ENCODE peak calls at places on chromosome 6, in four cellular contexts. B, L, E and R are unnamed samples.

GRCh38 chr6:130457605-130458004 is 91.8 kb downstream of the TMEM200A start:
- DNase-seq in B (no peak), L (no peak), E (no peak), R (peak)

GRCh38 chr6:144434308-144434990 is 149.3 kb downstream of the UTRN start:
- DNase-seq in B (no peak), L (peak), E (no peak), R (peak)

GRCh38 chr6:169887529-169888140 is 136.2 kb downstream of the ERMARD start:
- DNase-seq in B (no peak), L (no peak), E (no peak), R (no peak)

GRCh38 chr6:155213611-155214372 is 50.0 kb upstream of the CLDN20 start:
- DNase-seq in B (no peak), L (no peak), E (no peak), R (no peak)

GRCh38 chr6:53790886-53791285 is 3.9 kb upstream of the LRRC1 start:
- DNase-seq in B (no peak), L (peak), E (no peak), R (no peak)

GRCh38 chr6:118965354-118965753 is 30.4 kb upstream of the MCM9 start:
- DNase-seq in B (no peak), L (no peak), E (no peak), R (no peak)

GRCh38 chr6:156780117-156780641 is 3.0 kb downstream of the ARID1B start:
- DNase-seq in B (peak), L (peak), E (peak), R (peak)

GRCh38 chr6:137589067-137589848 is 95.1 kb upstream of the OLIG3 start:
- DNase-seq in B (no peak), L (peak), E (peak), R (no peak)

GRCh38 chr6:170524188-170524535 is 28.9 kb downstream of the PSMB1 start:
- DNase-seq in B (no peak), L (no peak), E (no peak), R (no peak)

GRCh38 chr6:144266091-144266649 is 19.0 kb upstream of the UTRN start:
- DNase-seq in B (peak), L (peak), E (no peak), R (peak)

GRCh38 chr6:710601-711571 is 17.9 kb upstream of the EXOC2 start:
- DNase-seq in B (peak), L (no peak), E (peak), R (peak)

GRCh38 chr6:1625352-1625773 is 15.6 kb downstream of the FOXC1 start:
- DNase-seq in B (no peak), L (no peak), E (no peak), R (no peak)

GRCh38 chr6:64553414-64553813 is 917.8 kb downstream of the PHF3 start:
- DNase-seq in B (no peak), L (no peak), E (no peak), R (no peak)

GRCh38 chr6:27078734-27079357 is 168.7 kb upstream of the PRSS16 start:
- DNase-seq in B (no peak), L (peak), E (peak), R (peak)

GRCh38 chr6:95777338-95777737 is 200.0 kb downstream of the MANEA start:
- DNase-seq in B (no peak), L (no peak), E (no peak), R (no peak)

GRCh38 chr6:26017567-26017966 is 55.0 kb downstream of the TRIM38 start:
- DNase-seq in B (peak), L (peak), E (peak), R (no peak)

GRCh38 chr6:33080127-33081089 is 4.6 kb downstream of the HLA-DPB1 start:
- DNase-seq in B (peak), L (no peak), E (peak), R (no peak)

GRCh38 chr6:7145269-7146078 is 37.7 kb downstream of the RREB1 start:
- DNase-seq in B (no peak), L (no peak), E (no peak), R (no peak)

GRCh38 chr6:7147051-7147671 is 39.4 kb downstream of the RREB1 start:
- DNase-seq in B (no peak), L (no peak), E (no peak), R (no peak)

GRCh38 chr6:7148100-7148822 is 40.5 kb downstream of the RREB1 start:
- DNase-seq in B (no peak), L (no peak), E (no peak), R (no peak)

GRCh38 chr6:7144810-7145209 is 37.0 kb downstream of the RREB1 start:
- DNase-seq in B (no peak), L (no peak), E (no peak), R (no peak)

DNA sequence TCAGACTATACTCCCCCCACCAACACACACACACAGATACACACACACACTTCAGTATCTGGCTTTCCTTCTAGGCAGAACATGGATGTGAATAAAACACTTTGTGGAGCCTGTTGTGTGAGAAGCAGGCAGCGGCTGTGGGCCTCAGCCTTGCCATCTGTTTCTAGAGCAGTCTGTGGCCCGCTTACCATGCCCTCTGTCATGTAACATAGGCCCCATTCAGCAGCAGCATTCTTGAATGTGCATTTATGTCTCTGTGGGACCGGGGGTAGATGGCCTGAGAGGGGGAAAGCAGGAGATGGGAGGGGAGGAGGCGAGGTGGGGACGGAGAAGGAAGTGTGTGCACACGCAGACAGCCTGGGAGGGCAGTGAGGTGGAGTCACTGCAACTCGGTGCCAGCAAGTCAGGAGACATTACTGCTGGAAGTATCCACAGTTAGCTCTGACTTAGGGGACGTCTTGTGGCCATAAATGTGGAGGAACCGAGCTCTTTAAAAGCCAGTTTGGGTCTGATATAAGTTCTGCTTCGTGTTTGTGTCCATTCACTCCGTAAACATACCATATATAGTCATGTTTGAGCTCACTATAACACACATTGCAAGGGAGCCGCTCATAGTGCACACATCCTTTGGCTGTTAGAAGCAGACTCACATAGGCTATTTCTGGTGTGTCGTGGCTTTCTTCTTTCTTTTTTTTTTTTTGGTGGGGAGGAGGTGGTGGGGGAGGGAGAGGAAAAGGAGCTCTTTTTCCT is 38.5 kb downstream of the RREB1 start:
- DNase-seq in B (peak), L (no peak), E (peak), R (no peak)
- TF ChIP-seq CTCF in B (no peak), L (no peak), E (no peak), R (no peak)

GRCh38 chr6:149316740-149317655 is 514 bp upstream of the TAB2 start:
- DNase-seq in B (peak), L (peak), E (peak), R (peak)
- TF ChIP-seq CTCF in B (no peak), L (no peak), E (no peak), R (no peak)

GRCh38 chr6:128632131-128632530 is 111.7 kb upstream of the PTPRK start:
- DNase-seq in B (no peak), L (no peak), E (no peak), R (no peak)
- TF ChIP-seq CTCF in B (no peak), L (no peak), E (no peak), R (no peak)

GRCh38 chr6:120675886-120676285 is 658.4 kb downstream of the TBC1D32 start:
- DNase-seq in B (no peak), L (no peak), E (no peak), R (no peak)
- TF ChIP-seq CTCF in B (no peak), L (no peak), E (no peak), R (no peak)

DNA sequence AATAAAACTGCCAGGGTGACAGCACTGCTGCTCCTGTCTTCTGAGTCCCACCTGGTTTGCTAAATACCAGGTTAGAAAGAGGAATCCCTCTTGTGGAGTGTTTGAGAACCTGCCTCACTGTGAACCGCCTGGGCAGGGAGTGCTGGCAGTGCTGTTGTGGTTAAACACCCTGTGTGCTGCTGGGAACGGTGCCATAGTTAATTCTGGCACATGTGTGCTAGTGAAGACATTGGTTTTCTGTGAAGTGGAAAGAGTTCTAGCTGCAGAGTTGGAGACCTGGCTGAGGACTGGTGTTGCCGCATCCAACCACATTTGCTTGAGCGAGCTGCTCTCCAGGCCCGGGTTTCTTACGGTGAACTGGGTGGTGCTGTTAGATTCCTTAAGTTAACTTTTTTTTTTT is 72.7 kb downstream of the IGF2R start:
- DNase-seq in B (no peak), L (peak), E (no peak), R (peak)
- TF ChIP-seq CTCF in B (no peak), L (peak), E (no peak), R (peak)

DNA sequence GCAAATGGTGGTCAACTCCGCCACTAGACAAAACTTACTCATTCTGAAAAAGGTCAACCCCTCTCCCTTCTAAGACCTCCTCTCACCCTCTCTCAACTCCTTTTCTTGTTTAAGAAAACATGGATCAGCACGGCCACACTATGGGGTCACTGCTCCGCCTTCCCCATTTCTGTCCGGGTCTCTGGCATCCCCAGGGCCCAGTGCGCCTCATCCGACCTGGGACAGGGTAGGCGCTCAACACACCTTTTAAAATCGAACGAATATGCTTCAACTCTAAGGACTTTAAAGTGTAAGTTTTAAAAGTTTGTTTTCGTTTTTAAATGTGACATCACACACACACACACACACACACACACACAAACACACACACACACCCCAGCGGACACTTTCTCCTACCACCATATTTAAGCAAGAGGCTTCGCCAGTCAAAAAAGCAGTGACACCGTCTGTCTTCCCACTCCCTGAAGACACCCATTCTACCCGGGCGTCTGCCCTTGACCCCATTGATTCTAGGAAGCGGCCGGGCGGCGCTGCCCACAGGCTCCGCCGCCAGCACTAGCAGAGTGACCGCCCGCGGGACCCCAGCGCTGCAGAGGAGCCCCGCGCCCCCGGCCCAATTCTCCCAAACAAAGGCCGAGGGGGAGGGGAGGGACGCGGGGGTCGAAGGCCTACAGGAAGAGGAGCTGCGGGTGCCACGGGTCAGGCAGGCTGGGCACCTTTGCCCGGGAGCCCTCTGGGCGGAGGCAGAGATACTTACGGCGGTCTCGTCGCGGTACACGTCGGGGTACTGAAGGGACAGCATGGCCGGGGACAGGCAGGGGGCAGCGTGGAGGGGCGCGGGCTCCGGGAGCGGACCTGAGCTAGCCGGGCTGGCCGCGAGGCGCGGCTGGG is 547 bp downstream of the PREP start:
- DNase-seq in B (peak), L (no peak), E (peak), R (no peak)
- TF ChIP-seq CTCF in B (no peak), L (peak), E (no peak), R (no peak)

GRCh38 chr6:79543886-79544285 is 6.7 kb upstream of the LCA5 start:
- DNase-seq in B (no peak), L (no peak), E (no peak), R (no peak)

GRCh38 chr6:79544299-79544927 is 7.2 kb upstream of the LCA5 start:
- DNase-seq in B (no peak), L (no peak), E (peak), R (no peak)

GRCh38 chr6:79543411-79543810 is 6.2 kb upstream of the LCA5 start:
- DNase-seq in B (no peak), L (no peak), E (no peak), R (no peak)

GRCh38 chr6:79546186-79546585 is 9.0 kb upstream of the LCA5 start:
- DNase-seq in B (no peak), L (no peak), E (no peak), R (no peak)

DNA sequence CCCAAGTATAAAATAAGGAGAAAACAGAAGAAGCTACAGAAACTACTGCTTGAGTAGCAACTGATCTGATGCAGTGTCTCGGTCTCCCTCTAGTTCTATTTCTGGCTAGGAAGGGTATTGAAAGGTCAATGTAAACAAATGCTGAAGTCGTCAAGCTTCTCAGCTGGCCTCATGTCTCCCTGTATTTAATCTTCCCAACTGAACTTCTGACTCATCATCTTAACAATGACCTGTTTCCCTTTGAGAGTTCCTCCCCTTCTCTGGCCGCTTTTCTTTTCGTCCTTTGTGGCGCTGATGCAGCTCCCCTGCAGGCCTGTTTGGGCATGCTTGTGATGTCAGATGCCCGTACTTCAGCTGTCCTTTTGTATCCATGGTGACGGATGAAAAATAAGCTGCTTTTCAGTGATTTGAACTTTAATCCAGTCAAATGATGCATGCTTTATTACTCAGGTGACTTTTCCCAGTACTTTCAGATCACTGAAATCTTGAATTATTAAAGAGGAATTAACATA is 7.8 kb upstream of the LCA5 start:
- DNase-seq in B (peak), L (peak), E (peak), R (peak)
- TF ChIP-seq CTCF in B (peak), L (peak), E (peak), R (peak)